ENCODE peak calls at places on chromosome 5, in seven cellular contexts. C, V, E, S, Y, U and O are unnamed samples.
A peak's percentile ranks its signal among the peaks of the same experiment; 100 is the strongest.

GRCh38 chr5:78758169-78758839 is 109.7 kb upstream of the LHFPL2 start:
- DNase-seq in C (no peak), V (no peak), E (no peak), S (no peak), Y (no peak), U (no peak), O (no peak)

GRCh38 chr5:159515909-159516415 is 185.7 kb upstream of the IL12B start:
- DNase-seq in C (peak; percentile 47), V (peak; percentile 65), E (peak; percentile 80), S (peak; percentile 67), Y (peak; percentile 44), U (peak; percentile 84), O (peak; percentile 50)

GRCh38 chr5:10576790-10577189 is 12.9 kb downstream of the ANKRD33B start:
- DNase-seq in C (no peak), V (no peak), E (no peak), S (no peak), Y (no peak), U (no peak), O (no peak)

GRCh38 chr5:22835630-22836029 is 17.5 kb downstream of the CDH12 start:
- DNase-seq in C (no peak), V (no peak), E (no peak), S (no peak), Y (no peak), U (no peak), O (no peak)

GRCh38 chr5:75054110-75054930 is 2.0 kb upstream of the GCNT4 start:
- DNase-seq in C (no peak), V (peak; percentile 64), E (no peak), S (no peak), Y (no peak), U (peak; percentile 79), O (no peak)

GRCh38 chr5:134101686-134102439 is 12.6 kb upstream of the TCF7 start:
- DNase-seq in C (peak; percentile 71), V (peak; percentile 38), E (peak; percentile 83), S (peak; percentile 53), Y (peak; percentile 21), U (no peak), O (peak; percentile 62)

GRCh38 chr5:88269222-88269771 is 652 bp upstream of the TMEM161B start:
- DNase-seq in C (no peak), V (no peak), E (peak; percentile 50), S (no peak), Y (no peak), U (no peak), O (no peak)

GRCh38 chr5:36496471-36496870 is 109.9 kb upstream of the SLC1A3 start:
- DNase-seq in C (no peak), V (no peak), E (no peak), S (no peak), Y (no peak), U (no peak), O (no peak)

GRCh38 chr5:179217356-179217755 is 127.9 kb downstream of the ADAMTS2 start:
- DNase-seq in C (no peak), V (peak; percentile 26), E (no peak), S (no peak), Y (no peak), U (no peak), O (no peak)

GRCh38 chr5:77066823-77067442 is 20.2 kb downstream of the ZBED3 start:
- DNase-seq in C (no peak), V (peak; percentile 63), E (no peak), S (no peak), Y (no peak), U (no peak), O (no peak)

GRCh38 chr5:149412783-149413476 is 33.8 kb upstream of the IL17B start:
- DNase-seq in C (no peak), V (no peak), E (no peak), S (no peak), Y (no peak), U (peak; percentile 87), O (no peak)

GRCh38 chr5:66793049-66793448 is 196.9 kb downstream of the MAST4 start:
- DNase-seq in C (no peak), V (no peak), E (no peak), S (no peak), Y (no peak), U (no peak), O (no peak)

DNA sequence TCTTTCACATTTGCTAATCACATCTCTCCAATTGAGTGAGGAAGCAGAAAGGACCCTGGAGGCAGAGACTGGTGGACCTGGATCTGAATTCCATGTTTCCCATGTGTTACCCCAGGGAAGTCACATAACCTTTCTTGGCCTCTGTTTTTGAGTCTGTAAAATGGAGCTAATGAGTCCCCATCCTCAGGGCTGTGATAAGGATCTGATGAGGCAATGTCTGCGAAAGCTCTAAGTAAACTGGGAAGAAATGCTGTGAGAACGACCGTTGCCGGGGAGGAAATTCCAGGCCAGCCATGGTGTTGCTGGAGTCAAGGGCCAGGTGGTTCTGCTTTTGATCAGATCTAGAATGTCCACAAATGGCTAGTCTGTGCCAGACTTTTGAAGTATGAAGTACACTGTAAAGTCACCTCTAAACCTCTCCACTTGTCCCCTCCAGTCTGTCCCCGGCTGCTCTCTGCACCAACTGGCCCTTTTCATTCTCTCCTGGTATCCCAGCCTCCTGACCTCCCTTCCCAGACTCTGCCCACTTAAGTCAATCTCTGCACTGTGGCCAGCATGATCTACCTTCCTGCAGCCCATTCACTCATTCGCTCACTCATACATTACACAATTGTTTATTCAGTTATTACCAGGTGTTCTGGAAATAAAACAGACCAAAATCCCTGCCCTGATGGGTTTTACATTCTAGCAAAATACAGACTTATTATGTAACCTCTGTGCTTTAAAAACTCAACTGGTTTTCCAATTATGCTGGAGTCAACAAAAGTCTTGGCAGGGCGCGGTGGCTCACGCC is 32.5 kb upstream of the N4BP3 start:
- DNase-seq in C (no peak), V (no peak), E (no peak), S (no peak), Y (no peak), U (no peak), O (no peak)
- TF ChIP-seq CTCF in C (no peak), V (no peak), E (no peak), S (no peak), Y (no peak), U (no peak), O (no peak)

DNA sequence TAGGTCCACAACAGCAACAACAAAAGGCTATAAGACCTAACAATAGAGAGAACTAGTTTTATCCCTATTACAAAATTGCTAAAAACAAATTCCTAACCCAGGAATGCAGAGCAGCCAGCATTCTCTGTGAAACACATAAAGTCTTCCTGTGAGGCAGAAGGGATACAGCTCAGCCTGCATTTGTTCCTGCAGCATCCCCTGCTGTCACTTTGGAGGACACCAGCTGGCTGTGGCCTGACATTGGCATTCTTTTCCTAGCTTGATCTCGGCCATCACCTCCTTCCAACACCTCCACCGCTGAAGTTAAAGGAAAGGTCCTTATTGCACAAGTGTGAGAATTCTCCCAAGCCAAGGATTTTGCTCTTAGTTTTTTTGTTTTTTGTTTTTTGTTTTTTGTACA is 186.1 kb downstream of the SNCAIP start:
- DNase-seq in C (no peak), V (peak; percentile 15), E (no peak), S (no peak), Y (no peak), U (no peak), O (no peak)
- TF ChIP-seq CTCF in C (no peak), V (peak; percentile 11), E (no peak), S (no peak), Y (peak; percentile 16), U (no peak), O (peak; percentile 44)

GRCh38 chr5:155616779-155617392 is 603.3 kb downstream of the KIF4B start:
- DNase-seq in C (no peak), V (peak; percentile 0), E (peak; percentile 66), S (peak; percentile 43), Y (no peak), U (no peak), O (peak; percentile 49)
- TF ChIP-seq CTCF in C (peak; percentile 24), V (peak; percentile 25), E (peak; percentile 28), S (peak; percentile 76), Y (peak; percentile 11), U (peak; percentile 25), O (peak; percentile 69)

DNA sequence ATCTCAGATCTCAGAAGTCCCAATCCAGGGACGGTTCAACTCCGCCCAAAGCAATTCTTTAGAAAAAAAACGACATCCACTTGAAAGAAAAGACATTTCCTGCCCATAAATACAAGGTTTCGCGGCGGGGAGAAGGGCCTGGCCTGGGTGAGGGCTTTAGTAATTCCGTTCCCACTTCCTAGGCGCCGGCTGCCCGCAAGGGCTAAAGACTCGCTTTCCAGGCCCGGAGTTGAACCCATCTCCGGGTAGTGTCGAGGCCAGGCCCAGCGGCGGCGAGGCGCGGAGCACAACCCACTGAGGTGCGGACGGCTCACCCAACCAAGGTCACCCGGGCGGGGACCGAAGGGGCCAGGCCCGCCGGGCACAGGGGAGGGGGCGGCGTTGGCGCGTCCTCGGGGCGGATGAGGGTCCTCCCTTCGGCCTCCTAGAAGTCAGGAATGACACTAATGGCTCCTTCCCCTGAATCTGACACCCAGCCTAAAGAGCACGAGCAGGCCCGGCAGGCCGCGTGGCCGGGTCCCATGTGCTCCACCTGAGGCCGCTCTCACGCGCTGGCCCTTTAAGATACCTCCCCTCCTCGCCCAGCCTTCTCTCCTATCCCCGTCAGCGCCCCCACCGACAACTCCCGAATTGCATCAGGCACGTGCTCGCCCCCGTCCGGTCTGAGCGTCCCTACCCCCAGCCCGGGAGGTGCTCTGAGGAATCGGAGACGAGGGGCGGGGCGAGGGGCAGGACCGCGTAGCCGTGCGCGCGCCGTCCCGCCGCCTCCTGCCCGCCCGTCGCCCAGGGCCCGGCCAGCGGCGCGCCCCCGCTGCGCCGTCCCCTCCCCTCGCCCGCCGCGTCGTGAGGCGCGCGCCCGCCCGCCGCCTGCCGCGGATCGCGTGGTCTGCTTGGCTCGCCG is 467 bp upstream of the LARP1 start:
- DNase-seq in C (peak; percentile 99), V (peak; percentile 99), E (peak; percentile 100), S (peak; percentile 99), Y (peak; percentile 97), U (peak; percentile 100), O (peak; percentile 99)
- TF ChIP-seq CTCF in C (peak; percentile 50), V (peak; percentile 28), E (peak; percentile 67), S (peak; percentile 36), Y (no peak), U (peak; percentile 55), O (peak; percentile 54)